ENCODE peak calls at places on chromosomes 4 and X, in six cellular contexts. One of them, this sample, is unnamed.
A peak's percentile ranks its signal among the peaks of the same experiment; 100 is the strongest.

GRCh38 chr4:45663495-45664148 is 460.2 kb downstream of the GABRG1 start:
- DNase-seq in stimulated activated CD8-positive, alpha-beta memory T cell treated with anti-CD3 and anti-CD28 coated beads, Interleukin-15, amount 100 ng/mL, for 24 hours: no peak
- DNase-seq in GM23338: no peak
- DNase-seq in heart right ventricle: no peak
- DNase-seq in fibroblast of lung: no peak
- DNase-seq in CD8-positive, alpha-beta T cell: no peak
- DNase-seq in this sample: no peak

GRCh38 chrX:133249659-133250058 is 31.5 kb upstream of the TFDP3 start:
- DNase-seq in stimulated activated CD8-positive, alpha-beta memory T cell treated with anti-CD3 and anti-CD28 coated beads, Interleukin-15, amount 100 ng/mL, for 24 hours: no peak
- DNase-seq in GM23338: no peak
- DNase-seq in heart right ventricle: no peak
- DNase-seq in fibroblast of lung: peak; percentile 14
- DNase-seq in CD8-positive, alpha-beta T cell: no peak
- DNase-seq in this sample: no peak

GRCh38 chr4:80407246-80407645 is 71.7 kb downstream of the CFAP299 start:
- DNase-seq in stimulated activated CD8-positive, alpha-beta memory T cell treated with anti-CD3 and anti-CD28 coated beads, Interleukin-15, amount 100 ng/mL, for 24 hours: no peak
- DNase-seq in GM23338: no peak
- DNase-seq in heart right ventricle: no peak
- DNase-seq in fibroblast of lung: peak; percentile 85
- DNase-seq in CD8-positive, alpha-beta T cell: no peak
- DNase-seq in this sample: no peak

GRCh38 chr4:3415471-3416141 is 26.2 kb upstream of the HGFAC start:
- DNase-seq in stimulated activated CD8-positive, alpha-beta memory T cell treated with anti-CD3 and anti-CD28 coated beads, Interleukin-15, amount 100 ng/mL, for 24 hours: no peak
- DNase-seq in GM23338: no peak
- DNase-seq in heart right ventricle: peak; percentile 7
- DNase-seq in fibroblast of lung: no peak
- DNase-seq in CD8-positive, alpha-beta T cell: no peak
- DNase-seq in this sample: no peak

GRCh38 chr4:177339794-177340374 is 30.2 kb downstream of the NEIL3 start:
- DNase-seq in stimulated activated CD8-positive, alpha-beta memory T cell treated with anti-CD3 and anti-CD28 coated beads, Interleukin-15, amount 100 ng/mL, for 24 hours: no peak
- DNase-seq in GM23338: peak; percentile 23
- DNase-seq in heart right ventricle: no peak
- DNase-seq in fibroblast of lung: peak; percentile 27
- DNase-seq in CD8-positive, alpha-beta T cell: no peak
- DNase-seq in this sample: no peak

GRCh38 chr4:79334783-79335182 is 8.9 kb upstream of the NAA11 start:
- DNase-seq in stimulated activated CD8-positive, alpha-beta memory T cell treated with anti-CD3 and anti-CD28 coated beads, Interleukin-15, amount 100 ng/mL, for 24 hours: no peak
- DNase-seq in GM23338: no peak
- DNase-seq in heart right ventricle: no peak
- DNase-seq in fibroblast of lung: no peak
- DNase-seq in CD8-positive, alpha-beta T cell: no peak
- DNase-seq in this sample: no peak

GRCh38 chr4:5883916-5884315 is 9.0 kb downstream of the CRMP1 start:
- DNase-seq in stimulated activated CD8-positive, alpha-beta memory T cell treated with anti-CD3 and anti-CD28 coated beads, Interleukin-15, amount 100 ng/mL, for 24 hours: no peak
- DNase-seq in GM23338: no peak
- DNase-seq in heart right ventricle: no peak
- DNase-seq in fibroblast of lung: no peak
- DNase-seq in CD8-positive, alpha-beta T cell: no peak
- DNase-seq in this sample: no peak

GRCh38 chr4:152807294-152807829 is 27.6 kb downstream of the ARFIP1 start:
- DNase-seq in stimulated activated CD8-positive, alpha-beta memory T cell treated with anti-CD3 and anti-CD28 coated beads, Interleukin-15, amount 100 ng/mL, for 24 hours: no peak
- DNase-seq in GM23338: no peak
- DNase-seq in heart right ventricle: no peak
- DNase-seq in fibroblast of lung: peak; percentile 84
- DNase-seq in CD8-positive, alpha-beta T cell: no peak
- DNase-seq in this sample: no peak

GRCh38 chrX:49878128-49878833 is 1.0 kb upstream of the USP27X start:
- DNase-seq in stimulated activated CD8-positive, alpha-beta memory T cell treated with anti-CD3 and anti-CD28 coated beads, Interleukin-15, amount 100 ng/mL, for 24 hours: no peak
- DNase-seq in GM23338: no peak
- DNase-seq in heart right ventricle: peak; percentile 8
- DNase-seq in fibroblast of lung: no peak
- DNase-seq in CD8-positive, alpha-beta T cell: no peak
- DNase-seq in this sample: no peak

GRCh38 chrX:72130762-72131231 is 918 bp downstream of the RTL5 start:
- DNase-seq in stimulated activated CD8-positive, alpha-beta memory T cell treated with anti-CD3 and anti-CD28 coated beads, Interleukin-15, amount 100 ng/mL, for 24 hours: no peak
- DNase-seq in GM23338: peak; percentile 55
- DNase-seq in heart right ventricle: peak; percentile 19
- DNase-seq in fibroblast of lung: no peak
- DNase-seq in CD8-positive, alpha-beta T cell: no peak
- DNase-seq in this sample: no peak

This sample was measured in B cell.